ENCODE peak calls at places on chromosomes 12 and 14, in seven cellular contexts. G is mammary epithelial cell, J is fibroblast of lung, B is neural progenitor cell, A is PC-3, C is hepatocyte, U is dorsolateral prefrontal cortex. T is an unnamed sample.

GRCh38 chr14:74647834-74648361 is 35.9 kb upstream of the LTBP2 start:
- DNase-seq in G (peak; percentile 57), U (no peak), A (no peak), J (no peak), C (no peak), B (no peak), T (no peak)

GRCh38 chr14:76666746-76667145 is 94.5 kb upstream of the VASH1 start:
- DNase-seq in A (no peak), J (no peak), B (peak; percentile 78), G (no peak), C (no peak), U (no peak), T (no peak)

GRCh38 chr12:121800694-121801600 is 2.9 kb upstream of the SETD1B start:
- DNase-seq in G (peak; percentile 75), B (peak; percentile 89), A (peak; percentile 71), J (peak; percentile 86), U (peak; percentile 73), C (peak; percentile 88), T (no peak)

GRCh38 chr14:95832012-95832411 is 44.6 kb upstream of the TUNAR start:
- DNase-seq in U (no peak), G (no peak), A (no peak), B (no peak), C (no peak), J (no peak), T (no peak)

GRCh38 chr14:92258934-92259333 is 64.0 kb upstream of the SLC24A4 start:
- DNase-seq in U (no peak), C (no peak), A (no peak), G (no peak), B (no peak), J (no peak), T (no peak)

GRCh38 chr12:84986586-84986985 is 49.5 kb downstream of the TSPAN19 start:
- DNase-seq in U (no peak), J (peak; percentile 82), B (no peak), A (no peak), G (no peak), C (no peak), T (no peak)

GRCh38 chr12:114888458-114888857 is 204.5 kb upstream of the TBX3 start:
- DNase-seq in B (no peak), U (no peak), A (peak; percentile 94), J (peak; percentile 62), C (no peak), G (peak; percentile 38), T (no peak)

GRCh38 chr14:105860615-105861580 is 334.5 kb downstream of the TMEM121 start:
- DNase-seq in C (no peak), A (no peak), U (peak; percentile 17), B (no peak), J (no peak), G (no peak), T (no peak)

GRCh38 chr12:97414855-97415254 is 47.7 kb upstream of the RMST start:
- DNase-seq in B (no peak), J (no peak), U (no peak), C (no peak), A (no peak), G (no peak), T (no peak)

GRCh38 chr14:101223147-101223546 is 319.6 kb upstream of the RTL1 start:
- DNase-seq in U (no peak), C (no peak), J (no peak), G (no peak), A (no peak), B (peak; percentile 76), T (no peak)

GRCh38 chr12:89939468-89940215 is 231.0 kb upstream of the ATP2B1 start:
- DNase-seq in G (peak; percentile 22), B (no peak), C (no peak), U (no peak), A (no peak), J (no peak), T (no peak)

GRCh38 chr14:29926701-29927595 is 699 bp downstream of the PRKD1 start:
- DNase-seq in J (peak; percentile 45), U (peak; percentile 49), C (peak; percentile 79), G (peak; percentile 50), B (peak; percentile 69), A (peak; percentile 53), T (no peak)

GRCh38 chr14:29925736-29926135 is 1.9 kb downstream of the PRKD1 start:
- DNase-seq in B (peak; percentile 23), G (no peak), U (no peak), A (no peak), C (no peak), J (peak; percentile 21), T (no peak)

GRCh38 chr14:29928342-29928640 is 644 bp upstream of the PRKD1 start:
- DNase-seq in A (no peak), J (no peak), G (no peak), U (no peak), B (no peak), C (no peak), T (no peak)

GRCh38 chr14:29926228-29926627 is 1.4 kb downstream of the PRKD1 start:
- DNase-seq in G (no peak), J (no peak), B (peak; percentile 28), U (no peak), C (no peak), A (no peak), T (no peak)

DNA sequence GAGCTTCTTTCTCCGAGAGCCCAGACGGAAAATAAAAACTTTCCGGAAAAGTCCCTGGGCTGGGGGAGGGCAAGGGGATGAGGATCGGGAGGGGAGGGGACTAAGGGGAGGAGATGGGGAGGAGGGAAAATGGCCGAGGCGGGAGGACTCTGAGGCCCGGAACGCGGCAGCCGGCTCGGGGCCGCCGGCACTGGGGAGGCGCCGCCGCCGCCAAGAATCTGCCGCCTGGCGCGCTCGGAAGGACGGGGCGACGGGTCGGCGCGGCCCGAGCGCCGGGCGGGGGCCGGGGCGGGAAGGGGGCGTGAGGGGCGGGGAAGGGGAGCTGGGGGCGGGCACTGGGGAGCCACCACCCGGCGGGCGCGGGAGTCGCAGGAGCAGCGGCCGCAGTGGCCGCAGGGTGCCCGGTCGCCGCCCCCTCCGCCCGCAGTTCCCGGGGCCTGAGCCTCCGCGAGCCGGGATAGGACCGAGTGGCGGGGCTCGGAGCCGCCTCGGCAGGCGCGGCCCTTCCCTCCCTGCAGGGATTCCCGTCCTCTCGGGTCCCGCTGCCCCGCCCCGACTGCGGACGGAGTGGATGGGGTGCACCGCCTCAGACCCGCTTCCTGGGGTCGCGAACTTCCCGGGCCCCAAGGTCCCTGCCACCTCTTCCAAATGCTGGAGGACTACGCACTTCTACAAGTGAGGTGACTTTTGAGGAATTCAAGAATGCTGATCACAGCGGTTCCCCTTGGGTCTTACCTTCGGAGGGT is at the start of gene PRKD1:
- DNase-seq in C (peak; percentile 85), G (peak; percentile 37), J (peak; percentile 75), B (peak; percentile 87), U (peak; percentile 32), A (peak; percentile 42), T (no peak)
- H3K4me3 ChIP-seq in C (peak within 1 kb of the TSS; percentile 88), G (peak within 1 kb of the TSS; percentile 48), J (peak within 1 kb of the TSS; percentile 89), B (peak within 1 kb of the TSS; percentile 97), U (peak within 1 kb of the TSS; percentile 87), A (peak within 1 kb of the TSS; percentile 74), T (peak within 1 kb of the TSS; percentile 83)

GRCh38 chr14:103057028-103057371 is 349 bp downstream of the CDC42BPB start:
- DNase-seq in C (no peak), J (peak; percentile 19), A (no peak), B (no peak), U (no peak), G (no peak), T (no peak)

GRCh38 chr14:103057372-103058208 is at the start of gene CDC42BPB:
- DNase-seq in B (peak; percentile 98), A (peak; percentile 95), C (peak; percentile 98), U (peak; percentile 83), J (peak; percentile 91), G (peak; percentile 90), T (peak; percentile 56)

GRCh38 chr14:103056322-103057027 is 874 bp downstream of the CDC42BPB start:
- DNase-seq in U (no peak), A (peak; percentile 71), C (peak; percentile 87), J (peak; percentile 61), B (peak; percentile 78), G (peak; percentile 34), T (no peak)

GRCh38 chr14:103059556-103059955 is 2.2 kb upstream of the CDC42BPB start:
- DNase-seq in C (no peak), B (no peak), U (no peak), J (no peak), G (no peak), A (no peak), T (no peak)

DNA sequence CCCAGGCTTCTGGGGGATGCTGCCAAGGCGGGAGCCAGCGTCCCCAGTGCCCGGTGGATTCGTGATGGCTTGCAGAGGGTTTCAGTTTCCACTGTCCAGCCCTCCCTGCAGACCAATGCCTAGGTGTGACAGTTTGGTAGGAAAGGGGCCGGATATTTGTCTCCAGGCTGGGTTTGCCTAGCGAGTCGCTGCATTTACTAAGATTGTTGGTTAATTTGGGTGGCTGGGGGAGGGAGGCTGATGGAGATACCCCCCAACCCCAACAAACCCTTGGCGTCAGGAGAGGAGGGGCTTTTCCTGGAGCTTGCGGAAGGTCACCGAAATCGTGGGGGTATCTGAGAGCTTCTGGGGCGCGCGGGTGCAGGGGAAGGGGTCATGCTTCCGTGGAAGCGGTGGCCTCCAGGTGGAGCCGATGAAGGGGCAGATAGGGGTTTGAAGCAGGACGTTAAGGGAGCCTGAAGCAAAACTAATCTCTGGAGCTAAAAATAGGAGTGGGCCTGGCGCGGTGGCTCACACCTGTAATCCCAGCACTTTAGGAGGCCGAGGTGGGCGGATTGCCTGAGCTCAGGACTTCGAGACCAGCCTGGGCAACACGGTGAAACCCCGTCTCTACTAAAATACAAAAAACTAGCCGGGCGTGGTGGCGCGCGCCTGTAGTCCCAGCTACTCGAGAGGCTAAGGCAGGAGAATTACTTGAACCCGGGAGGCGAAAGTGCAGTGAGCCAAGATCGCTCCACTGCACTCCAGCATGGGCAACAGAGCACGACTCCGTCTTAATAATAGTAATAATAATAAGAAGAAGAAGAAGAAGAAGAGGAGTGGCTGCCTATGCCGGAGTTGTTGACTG is 1.1 kb upstream of the CDC42BPB start:
- DNase-seq in B (no peak), G (no peak), U (no peak), A (peak; percentile 13), C (peak; percentile 25), J (peak; percentile 14), T (no peak)
- TF ChIP-seq CTCF in B (no peak), G (peak; percentile 13), U (no peak), A (no peak), C (no peak), J (no peak), T (no peak)

GRCh38 chr12:100716949-100717732 is 77.4 kb upstream of the ANO4 start:
- DNase-seq in J (peak; percentile 13), A (no peak), G (no peak), U (no peak), C (peak; percentile 48), B (peak; percentile 81), T (no peak)
- H3K4me3 ChIP-seq in J (peak overlapping the region; percentile 48), A (no peak overlapping the region), G (peak overlapping the region; percentile 38), U (peak overlapping the region; percentile 54), C (peak overlapping the region; percentile 29), B (peak overlapping the region; percentile 56), T (peak overlapping the region; percentile 51)

DNA sequence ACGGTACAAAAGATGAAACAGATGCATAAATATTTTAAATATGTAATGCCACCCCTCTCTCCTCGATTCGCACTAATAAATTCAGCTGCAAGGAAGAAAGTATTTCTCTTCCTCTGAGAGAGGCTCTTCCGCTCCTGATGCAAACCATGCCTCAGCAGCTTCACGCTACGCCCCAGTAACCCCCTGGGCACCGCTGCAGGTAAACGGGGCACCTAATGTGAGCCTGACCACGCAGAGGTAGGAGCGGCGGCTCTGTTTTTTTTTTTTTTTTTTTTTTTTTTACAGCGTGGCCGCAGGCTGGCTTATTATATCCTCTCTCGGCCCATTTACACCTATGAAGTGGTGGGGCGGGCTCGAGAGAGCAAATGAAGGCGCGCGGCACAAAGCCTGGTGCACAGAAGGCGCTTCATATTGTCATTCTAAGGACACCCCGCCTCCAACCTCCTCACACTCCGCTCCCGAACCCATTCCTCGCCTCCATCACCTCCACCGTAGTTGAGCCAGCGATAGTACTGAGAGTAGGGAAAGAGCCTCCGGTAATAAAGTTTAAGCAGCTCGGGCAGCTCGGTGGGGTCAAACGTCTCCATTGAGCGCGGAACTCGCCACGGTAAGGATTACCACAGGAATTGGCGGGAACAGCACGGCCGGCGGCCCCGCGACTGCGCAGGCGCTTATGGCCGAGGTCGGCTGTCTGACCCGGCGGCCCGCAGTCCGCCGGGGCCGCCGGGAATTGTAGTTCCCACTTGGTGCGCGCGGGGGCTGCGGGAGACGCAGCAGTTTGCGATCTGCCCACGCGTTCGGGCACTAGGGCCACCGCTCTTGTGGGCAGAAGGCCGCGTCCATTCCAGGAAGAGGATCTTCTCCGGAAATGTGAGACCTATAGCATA is at the start of gene PRIM1:
- DNase-seq in U (peak; percentile 81), C (peak; percentile 91), G (peak; percentile 78), A (peak; percentile 90), J (peak; percentile 70), B (peak; percentile 95), T (no peak)
- TF ChIP-seq CTCF in U (peak; percentile 59), C (no peak), G (peak; percentile 23), A (no peak), J (no peak), B (no peak), T (no peak)

T was measured in AG09309.